ENCODE peak calls at places on chromosomes 16 and 17, in ten cellular contexts. S is Peyer's patch, O is lower leg skin, X is adrenal gland, R is sigmoid colon, K is cardiac muscle cell, G is SK-N-SH, B is cardiac fibroblast, J is AG09309, Z is foreskin fibroblast. V is an unnamed sample.

GRCh38 chr17:40311575-40311974 is 2.6 kb downstream of the RARA start:
- DNase-seq in S (peak), O (peak), X (peak), R (peak), K (no peak), G (no peak), B (no peak), J (no peak), Z (peak), V (no peak)

GRCh38 chr16:86515780-86516617 is 5.7 kb downstream of the FOXF1 start:
- DNase-seq in S (no peak), O (no peak), X (no peak), R (no peak), K (peak), G (no peak), B (peak), J (no peak), Z (peak), V (no peak)

GRCh38 chr17:32123782-32124181 is 18.5 kb upstream of the RHOT1 start:
- DNase-seq in S (no peak), O (peak), X (no peak), R (no peak), K (peak), G (no peak), B (no peak), J (no peak), Z (peak), V (no peak)

GRCh38 chr17:81325974-81326358 is 30.9 kb upstream of the SLC38A10 start:
- DNase-seq in S (no peak), O (no peak), X (no peak), R (no peak), K (no peak), G (no peak), B (no peak), J (no peak), Z (no peak), V (no peak)

GRCh38 chr16:2968738-2969544 is at the start of gene PAQR4:
- DNase-seq in S (peak), O (peak), X (peak), R (peak), K (peak), G (peak), B (peak), J (peak), Z (peak), V (no peak)

GRCh38 chr17:61409301-61410099 is 9.9 kb downstream of the TBX2 start:
- DNase-seq in S (peak), O (peak), X (peak), R (peak), K (peak), G (peak), B (peak), J (no peak), Z (peak), V (no peak)

GRCh38 chr16:56603589-56603988 is 4.8 kb upstream of the MT2A start:
- DNase-seq in S (peak), O (no peak), X (peak), R (no peak), K (peak), G (peak), B (peak), J (no peak), Z (peak), V (no peak)

GRCh38 chr17:50212121-50212843 is 10.9 kb upstream of the COL1A1 start:
- DNase-seq in S (peak), O (peak), X (no peak), R (peak), K (peak), G (peak), B (peak), J (peak), Z (peak), V (no peak)

GRCh38 chr17:42276359-42276608 is at the start of gene STAT5B:
- DNase-seq in S (peak), O (peak), X (peak), R (peak), K (peak), G (peak), B (peak), J (no peak), Z (peak), V (no peak)

GRCh38 chr16:15644306-15644961 is 1.5 kb upstream of the MARF1 start:
- DNase-seq in S (no peak), O (no peak), X (no peak), R (no peak), K (no peak), G (peak), B (no peak), J (peak), Z (peak), V (no peak)

GRCh38 chr16:1706386-1707192 is 594 bp downstream of the MAPK8IP3 start:
- DNase-seq in S (no peak), O (peak), X (peak), R (no peak), K (peak), G (peak), B (peak), J (no peak), Z (peak), V (no peak)

GRCh38 chr16:11510178-11510973 is 76.3 kb downstream of the LITAF start:
- DNase-seq in S (no peak), O (no peak), X (no peak), R (no peak), K (no peak), G (no peak), B (no peak), J (no peak), Z (no peak), V (no peak)

GRCh38 chr16:66130296-66130910 is 236.1 kb upstream of the CDH5 start:
- DNase-seq in S (no peak), O (no peak), X (no peak), R (no peak), K (peak), G (no peak), B (peak), J (peak), Z (peak), V (no peak)

GRCh38 chr16:79154081-79154480 is 446.5 kb downstream of the MAF start:
- DNase-seq in S (no peak), O (no peak), X (no peak), R (no peak), K (no peak), G (no peak), B (no peak), J (no peak), Z (no peak), V (no peak)

GRCh38 chr16:29744541-29745101 is 1.2 kb downstream of the C16orf54 start:
- DNase-seq in S (no peak), O (no peak), X (no peak), R (no peak), K (no peak), G (no peak), B (no peak), J (no peak), Z (no peak), V (no peak)

GRCh38 chr16:82004651-82005490 is 6.4 kb downstream of the SDR42E1 start:
- DNase-seq in S (no peak), O (no peak), X (no peak), R (no peak), K (no peak), G (peak), B (no peak), J (no peak), Z (no peak), V (no peak)

GRCh38 chr17:3531266-3532101 is 26.1 kb downstream of the TRPV3 start:
- DNase-seq in S (no peak), O (no peak), X (peak), R (peak), K (no peak), G (no peak), B (no peak), J (no peak), Z (no peak), V (no peak)

GRCh38 chr17:4474093-4474492 is 24.6 kb upstream of the SPNS2 start:
- DNase-seq in S (no peak), O (no peak), X (no peak), R (no peak), K (no peak), G (no peak), B (no peak), J (no peak), Z (no peak), V (no peak)

GRCh38 chr16:67993207-67994036 is 5.9 kb downstream of the DPEP2 start:
- DNase-seq in S (peak), O (peak), X (peak), R (peak), K (peak), G (peak), B (peak), J (no peak), Z (peak), V (no peak)

GRCh38 chr17:44219636-44220210 is at the start of gene UBTF:
- DNase-seq in S (peak), O (peak), X (peak), R (peak), K (peak), G (peak), B (peak), J (no peak), Z (peak), V (no peak)

GRCh38 chr17:29617125-29617480 is 5.6 kb downstream of the CORO6 start:
- DNase-seq in S (peak), O (peak), X (peak), R (peak), K (peak), G (peak), B (peak), J (no peak), Z (peak), V (no peak)

GRCh38 chr17:49511810-49512209 is 16.7 kb downstream of the NGFR start:
- DNase-seq in S (no peak), O (no peak), X (no peak), R (no peak), K (no peak), G (peak), B (no peak), J (no peak), Z (no peak), V (no peak)

DNA sequence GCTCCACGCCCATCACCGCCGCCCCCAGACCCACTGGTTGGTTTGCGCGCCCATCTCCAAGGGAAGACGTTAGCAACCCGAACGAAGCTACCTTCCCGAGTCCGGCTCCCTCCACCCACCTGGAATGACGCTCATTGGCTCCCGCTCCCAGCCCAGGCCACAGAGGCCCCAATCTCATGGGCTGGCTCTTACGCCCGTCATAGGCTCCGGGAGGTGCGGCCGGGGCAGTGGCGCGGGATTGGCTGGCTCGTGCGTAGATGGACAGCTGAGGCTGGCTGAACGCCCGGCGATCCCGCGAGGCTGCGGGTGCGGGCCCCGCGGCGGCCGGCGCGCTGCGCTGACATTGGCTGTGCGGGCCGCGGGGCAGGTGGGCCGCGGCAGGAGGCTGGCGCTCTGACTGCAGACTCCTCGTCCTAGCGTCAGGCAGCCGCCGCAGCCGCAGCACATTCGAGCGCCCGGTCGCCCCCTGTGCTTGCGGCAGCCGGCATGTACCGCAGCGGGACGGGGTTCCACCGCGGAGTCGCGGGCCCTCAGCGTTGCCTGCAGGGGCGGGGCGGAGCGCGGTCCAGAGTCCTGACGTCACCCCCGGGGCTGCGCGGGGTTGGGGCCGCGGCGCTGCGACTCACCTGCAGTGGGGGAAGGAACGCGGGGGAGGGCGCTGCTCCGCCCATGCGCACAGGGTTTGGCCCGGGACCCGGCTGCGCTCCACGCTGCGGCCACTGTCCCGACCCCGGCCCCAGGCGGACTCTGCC is 453 bp upstream of the MYH10 start:
- DNase-seq in S (peak), O (peak), X (peak), R (peak), K (peak), G (peak), B (peak), J (peak), Z (peak), V (peak)
- TF ChIP-seq CTCF in S (peak), O (no peak), X (peak), R (peak), K (no peak), G (peak), B (no peak), J (peak), Z (no peak), V (peak)

GRCh38 chr17:77453613-77454559 is 313.1 kb downstream of the SEC14L1 start:
- DNase-seq in S (peak), O (no peak), X (no peak), R (no peak), K (peak), G (no peak), B (peak), J (no peak), Z (no peak), V (no peak)
- H3K4me3 ChIP-seq in S (peak), O (no peak), X (no peak), R (peak), K (no peak), G (no peak), B (no peak), J (no peak), Z (no peak), V (no peak)

DNA sequence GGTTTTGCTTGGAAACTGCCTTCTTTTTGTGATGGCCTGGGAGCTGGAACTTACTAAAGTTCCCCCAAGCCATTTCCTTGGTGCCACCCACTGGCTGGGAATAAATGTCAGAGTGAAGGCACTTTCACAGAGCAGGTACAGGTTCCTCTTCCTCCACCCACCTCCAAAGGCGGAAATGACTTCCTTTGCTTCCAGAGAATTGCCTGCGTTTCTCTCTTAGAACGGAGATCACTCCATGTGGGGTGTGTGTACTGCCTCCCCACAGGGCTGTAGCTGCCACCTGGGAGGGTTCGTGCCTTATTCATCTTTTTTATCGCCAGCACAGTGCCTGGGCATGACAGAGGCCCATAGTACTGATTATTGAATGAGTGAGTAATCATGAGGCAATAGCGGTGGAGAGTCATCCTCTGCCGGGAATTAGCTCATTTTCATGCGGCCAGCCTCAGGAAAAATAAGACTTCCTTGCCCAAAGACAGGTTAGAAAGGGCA is 32.2 kb upstream of the HAS3 start:
- DNase-seq in S (peak), O (no peak), X (no peak), R (no peak), K (peak), G (no peak), B (peak), J (peak), Z (peak), V (no peak)
- TF ChIP-seq CTCF in S (no peak), O (no peak), X (no peak), R (no peak), K (no peak), G (no peak), B (no peak), J (no peak), Z (no peak), V (no peak)

DNA sequence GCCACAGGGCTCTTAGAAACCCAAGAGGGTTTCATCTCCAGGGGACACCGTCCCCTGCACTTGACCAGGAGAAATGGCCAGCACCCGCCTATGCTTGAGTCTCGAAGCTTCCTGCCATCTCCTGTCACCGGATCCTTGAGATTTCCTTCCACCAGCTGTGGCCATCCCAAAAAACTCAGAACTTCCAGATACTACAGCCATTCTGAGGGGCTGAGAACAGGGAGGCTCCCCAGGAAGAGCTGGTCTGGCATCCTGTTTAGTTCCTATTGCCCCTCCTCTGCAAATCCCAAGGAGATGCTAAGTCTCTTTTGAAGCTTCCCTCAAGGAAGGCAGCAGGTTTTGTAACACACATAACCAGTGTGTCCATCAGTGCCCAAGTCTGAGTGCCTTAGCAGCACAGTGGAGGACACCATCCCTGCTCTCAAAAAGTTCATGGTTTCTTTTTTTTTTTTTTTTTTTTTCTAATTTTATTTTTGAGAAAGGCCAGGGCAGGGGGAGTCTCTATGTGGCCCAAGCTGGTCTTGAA is 2.0 kb downstream of the UBALD2 start:
- DNase-seq in S (no peak), O (no peak), X (no peak), R (no peak), K (no peak), G (no peak), B (no peak), J (no peak), Z (no peak), V (no peak)
- H3K4me3 ChIP-seq in S (peak), O (no peak), X (no peak), R (peak), K (peak), G (peak), B (peak), J (peak), Z (peak), V (peak)